ENCODE peak calls at places on chromosomes 13 and 19, in five cellular contexts. One of them, this sample, is unnamed.

GRCh38 chr13:112965573-112966115 is 3.4 kb upstream of the MCF2L start:
- DNase-seq in H1: no peak
- DNase-seq in GM12878: no peak
- DNase-seq in HepG2: no peak
- DNase-seq in K562: no peak
- DNase-seq in this sample: no peak

GRCh38 chr13:108225440-108225839 is 7.2 kb downstream of the ABHD13 start:
- DNase-seq in H1: no peak
- DNase-seq in HepG2: no peak
- DNase-seq in GM12878: no peak
- DNase-seq in K562: no peak
- DNase-seq in this sample: no peak

GRCh38 chr13:39273953-39274352 is 235.7 kb downstream of the NHLRC3 start:
- DNase-seq in K562: no peak
- DNase-seq in HepG2: no peak
- DNase-seq in GM12878: no peak
- DNase-seq in H1: no peak
- DNase-seq in this sample: no peak

GRCh38 chr13:113758651-113759524 is at the start of gene TMEM255B:
- DNase-seq in HepG2: no peak
- DNase-seq in GM12878: no peak
- DNase-seq in K562: peak; percentile 92
- DNase-seq in H1: peak; percentile 89
- DNase-seq in this sample: peak; percentile 10

GRCh38 chr19:19823916-19824315 is 2.4 kb upstream of the ZNF506 start:
- DNase-seq in HepG2: no peak
- DNase-seq in H1: no peak
- DNase-seq in K562: no peak
- DNase-seq in GM12878: peak; percentile 52
- DNase-seq in this sample: no peak

GRCh38 chr19:4555657-4556561 is 3.6 kb downstream of the SEMA6B start:
- DNase-seq in K562: peak; percentile 93
- DNase-seq in H1: peak; percentile 79
- DNase-seq in GM12878: no peak
- DNase-seq in HepG2: no peak
- DNase-seq in this sample: peak; percentile 43

GRCh38 chr13:101289764-101290163 is 126.5 kb downstream of the NALCN start:
- DNase-seq in HepG2: no peak
- DNase-seq in GM12878: no peak
- DNase-seq in H1: peak; percentile 67
- DNase-seq in K562: no peak
- DNase-seq in this sample: no peak

GRCh38 chr13:45133396-45134118 is 13.2 kb downstream of the GTF2F2 start:
- DNase-seq in GM12878: no peak
- DNase-seq in HepG2: no peak
- DNase-seq in K562: no peak
- DNase-seq in H1: no peak
- DNase-seq in this sample: peak; percentile 23

GRCh38 chr19:32969549-32969948 is 2.2 kb downstream of the CEP89 start:
- DNase-seq in K562: no peak
- DNase-seq in GM12878: no peak
- DNase-seq in HepG2: no peak
- DNase-seq in H1: no peak
- DNase-seq in this sample: no peak

GRCh38 chr19:45978156-45978555 is 4.5 kb upstream of the NOVA2 start:
- DNase-seq in HepG2: no peak
- DNase-seq in GM12878: no peak
- DNase-seq in K562: no peak
- DNase-seq in H1: no peak
- DNase-seq in this sample: no peak

GRCh38 chr13:66809496-66809895 is 420.6 kb downstream of the PCDH9 start:
- DNase-seq in K562: no peak
- DNase-seq in H1: no peak
- DNase-seq in GM12878: no peak
- DNase-seq in HepG2: no peak
- DNase-seq in this sample: no peak

GRCh38 chr19:10478903-10479384 is 24.2 kb downstream of the KEAP1 start:
- DNase-seq in H1: peak; percentile 89
- DNase-seq in K562: peak; percentile 91
- DNase-seq in GM12878: no peak
- DNase-seq in HepG2: peak; percentile 31
- DNase-seq in this sample: peak; percentile 80

GRCh38 chr19:47701717-47702552 is 11.3 kb upstream of the EHD2 start:
- DNase-seq in H1: no peak
- DNase-seq in K562: no peak
- DNase-seq in HepG2: no peak
- DNase-seq in GM12878: no peak
- DNase-seq in this sample: no peak

GRCh38 chr19:11673608-11674041 is 65.1 kb downstream of the ZNF823 start:
- DNase-seq in GM12878: no peak
- DNase-seq in HepG2: peak; percentile 68
- DNase-seq in K562: peak; percentile 28
- DNase-seq in H1: peak; percentile 80
- DNase-seq in this sample: no peak

GRCh38 chr13:108933061-108933460 is 303.6 kb downstream of the MYO16 start:
- DNase-seq in HepG2: no peak
- DNase-seq in GM12878: no peak
- DNase-seq in K562: no peak
- DNase-seq in H1: no peak
- DNase-seq in this sample: no peak

GRCh38 chr19:35379992-35380391 is 9.1 kb downstream of the GPR42 start:
- DNase-seq in GM12878: no peak
- DNase-seq in HepG2: peak; percentile 35
- DNase-seq in K562: peak; percentile 24
- DNase-seq in H1: no peak
- DNase-seq in this sample: no peak

GRCh38 chr13:44403720-44404063 is 30.1 kb downstream of the SERP2 start:
- DNase-seq in K562: no peak
- DNase-seq in H1: no peak
- DNase-seq in GM12878: no peak
- DNase-seq in HepG2: no peak
- DNase-seq in this sample: no peak

GRCh38 chr19:14952767-14953166 is 11.5 kb downstream of the OR7C2 start:
- DNase-seq in K562: no peak
- DNase-seq in GM12878: no peak
- DNase-seq in H1: no peak
- DNase-seq in HepG2: no peak
- DNase-seq in this sample: no peak

GRCh38 chr13:110616103-110617101 is 1.1 kb downstream of the NAXD start:
- DNase-seq in H1: peak; percentile 69
- DNase-seq in K562: peak; percentile 49
- DNase-seq in GM12878: no peak
- DNase-seq in HepG2: peak; percentile 26
- DNase-seq in this sample: peak; percentile 27

GRCh38 chr19:944171-944567 is 18.3 kb downstream of the ARID3A start:
- DNase-seq in H1: no peak
- DNase-seq in GM12878: no peak
- DNase-seq in HepG2: no peak
- DNase-seq in K562: peak; percentile 88
- DNase-seq in this sample: no peak

GRCh38 chr13:111853146-111853545 is 213.8 kb upstream of the SOX1 start:
- DNase-seq in HepG2: no peak
- DNase-seq in H1: peak; percentile 31
- DNase-seq in K562: no peak
- DNase-seq in GM12878: no peak
- DNase-seq in this sample: no peak

GRCh38 chr19:46080561-46080960 is 39.8 kb upstream of the IGFL4 start:
- DNase-seq in GM12878: no peak
- DNase-seq in K562: no peak
- DNase-seq in HepG2: no peak
- DNase-seq in H1: no peak
- DNase-seq in this sample: no peak

GRCh38 chr13:108962652-108963051 is 333.2 kb downstream of the MYO16 start:
- DNase-seq in GM12878: no peak
- DNase-seq in K562: no peak
- DNase-seq in HepG2: no peak
- DNase-seq in H1: no peak
- DNase-seq in this sample: no peak

GRCh38 chr19:16025108-16026101 is 50.9 kb upstream of the TPM4 start:
- DNase-seq in K562: peak; percentile 50
- DNase-seq in HepG2: peak; percentile 61
- DNase-seq in GM12878: no peak
- DNase-seq in H1: no peak
- DNase-seq in this sample: peak; percentile 56

GRCh38 chr19:17950310-17951150 is 16.4 kb upstream of the KCNN1 start:
- DNase-seq in HepG2: no peak
- DNase-seq in H1: peak; percentile 70
- DNase-seq in K562: peak; percentile 45
- DNase-seq in GM12878: no peak
- DNase-seq in this sample: no peak

GRCh38 chr19:44557933-44558332 is 28.5 kb upstream of the CEACAM20 start:
- DNase-seq in GM12878: no peak
- DNase-seq in K562: no peak
- DNase-seq in HepG2: no peak
- DNase-seq in H1: no peak
- DNase-seq in this sample: no peak

GRCh38 chr13:30880151-30880551 is 25.9 kb upstream of the MEDAG start:
- DNase-seq in H1: no peak
- DNase-seq in GM12878: no peak
- DNase-seq in HepG2: no peak
- DNase-seq in K562: no peak
- DNase-seq in this sample: no peak

GRCh38 chr19:54806516-54806838 is 3.1 kb downstream of the KIR2DL4 start:
- DNase-seq in H1: no peak
- DNase-seq in GM12878: no peak
- DNase-seq in K562: no peak
- DNase-seq in HepG2: no peak
- DNase-seq in this sample: no peak

GRCh38 chr19:40768936-40769335 is 6.4 kb upstream of the MIA start:
- DNase-seq in K562: no peak
- DNase-seq in H1: no peak
- DNase-seq in HepG2: no peak
- DNase-seq in GM12878: no peak
- DNase-seq in this sample: no peak

GRCh38 chr19:36674201-36674600 is 7.6 kb upstream of the ZNF461 start:
- DNase-seq in HepG2: no peak
- DNase-seq in K562: no peak
- DNase-seq in H1: no peak
- DNase-seq in GM12878: no peak
- DNase-seq in this sample: no peak

GRCh38 chr19:54429545-54430227 is 14.4 kb downstream of the TTYH1 start:
- DNase-seq in HepG2: no peak
- DNase-seq in GM12878: no peak
- DNase-seq in K562: no peak
- DNase-seq in H1: peak; percentile 59
- DNase-seq in this sample: no peak

GRCh38 chr13:21360463-21360862 is 98.6 kb downstream of the ZDHHC20 start:
- DNase-seq in K562: no peak
- DNase-seq in GM12878: no peak
- DNase-seq in H1: peak; percentile 24
- DNase-seq in HepG2: no peak
- DNase-seq in this sample: no peak

GRCh38 chr13:21361123-21361522 is 98.0 kb downstream of the ZDHHC20 start:
- DNase-seq in H1: peak; percentile 7
- DNase-seq in K562: no peak
- DNase-seq in HepG2: no peak
- DNase-seq in GM12878: no peak
- DNase-seq in this sample: no peak

GRCh38 chr13:21364357-21364756 is 94.7 kb downstream of the ZDHHC20 start:
- DNase-seq in GM12878: no peak
- DNase-seq in HepG2: no peak
- DNase-seq in H1: no peak
- DNase-seq in K562: no peak
- DNase-seq in this sample: no peak

GRCh38 chr13:21361706-21362105 is 97.4 kb downstream of the ZDHHC20 start:
- DNase-seq in HepG2: no peak
- DNase-seq in H1: no peak
- DNase-seq in GM12878: no peak
- DNase-seq in K562: no peak
- DNase-seq in this sample: no peak

DNA sequence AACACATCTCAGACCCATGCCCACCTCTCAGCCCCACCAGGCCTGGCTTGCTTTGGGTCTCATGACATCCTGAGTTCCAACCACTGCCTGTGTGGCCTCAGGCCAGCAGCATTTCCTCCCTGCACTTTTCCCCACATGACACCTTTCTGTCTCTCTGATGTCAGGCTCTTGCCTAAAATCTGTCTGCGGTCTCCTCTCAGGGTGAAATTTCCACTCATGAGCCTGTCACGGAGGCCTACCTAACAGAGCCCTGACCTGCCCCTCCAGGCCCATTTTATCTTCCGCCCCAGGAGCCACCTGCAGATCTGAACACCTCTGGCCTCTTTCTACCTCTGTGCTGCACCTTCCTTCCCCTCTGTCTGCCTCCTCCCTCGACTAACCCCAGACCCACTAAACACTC is 93.5 kb downstream of the ZDHHC20 start:
- DNase-seq in H1: no peak
- DNase-seq in HepG2: no peak
- DNase-seq in GM12878: no peak
- DNase-seq in K562: no peak
- DNase-seq in this sample: no peak
- TF ChIP-seq SRF in H1: no peak
- TF ChIP-seq SRF in HepG2: no peak
- TF ChIP-seq SRF in GM12878: no peak
- TF ChIP-seq SRF in K562: no peak
- TF ChIP-seq SRF in this sample: no peak

GRCh38 chr19:7772752-7773291 is 9.8 kb downstream of the CLEC4M start:
- DNase-seq in H1: no peak
- DNase-seq in K562: no peak
- DNase-seq in HepG2: no peak
- DNase-seq in GM12878: peak; percentile 68
- DNase-seq in this sample: no peak
- TF ChIP-seq SRF in H1: no peak
- TF ChIP-seq SRF in K562: no peak
- TF ChIP-seq SRF in HepG2: no peak
- TF ChIP-seq SRF in GM12878: no peak
- TF ChIP-seq SRF in this sample: no peak

DNA sequence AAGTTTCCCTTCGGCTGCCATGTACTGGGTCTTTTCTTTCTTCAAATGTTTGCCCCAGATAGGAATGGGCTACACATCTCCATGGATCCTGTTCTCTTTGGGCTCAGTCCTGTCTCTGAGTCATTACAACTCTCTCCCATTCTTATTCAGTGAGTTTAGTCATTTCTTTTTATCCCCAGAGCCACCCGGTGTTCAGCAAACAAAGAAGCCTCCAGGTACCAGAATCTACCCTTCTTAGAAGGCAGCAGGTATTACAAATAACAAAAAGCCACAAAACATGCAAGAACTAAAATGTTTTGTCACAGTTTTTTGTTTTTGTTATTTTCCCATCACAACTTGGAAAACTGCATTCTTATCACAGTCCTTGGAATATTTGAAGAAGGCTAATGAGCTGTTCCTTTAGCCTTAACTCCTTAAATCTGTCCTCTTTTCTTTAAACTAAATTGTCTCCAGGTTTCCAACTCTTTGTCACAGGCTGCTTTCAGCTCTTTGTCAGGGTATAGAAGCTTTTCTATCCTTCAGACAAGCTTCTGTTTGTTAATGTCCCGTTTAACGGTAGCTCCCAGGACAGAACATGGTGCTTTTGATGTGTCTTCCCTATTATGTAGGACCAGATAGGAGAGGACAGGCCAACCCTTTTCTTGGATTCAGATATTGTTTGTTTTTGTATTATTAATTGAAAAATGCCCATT is 215.5 kb upstream of the HTR2A start:
- DNase-seq in K562: peak; percentile 14
- DNase-seq in H1: no peak
- DNase-seq in HepG2: no peak
- DNase-seq in GM12878: no peak
- DNase-seq in this sample: no peak
- TF ChIP-seq SRF in K562: no peak
- TF ChIP-seq SRF in H1: no peak
- TF ChIP-seq SRF in HepG2: no peak
- TF ChIP-seq SRF in GM12878: no peak
- TF ChIP-seq SRF in this sample: no peak

GRCh38 chr13:20716951-20717350 is 13.5 kb downstream of the IL17D start:
- DNase-seq in HepG2: no peak
- DNase-seq in K562: no peak
- DNase-seq in GM12878: no peak
- DNase-seq in H1: no peak
- DNase-seq in this sample: no peak
- TF ChIP-seq SRF in HepG2: no peak
- TF ChIP-seq SRF in K562: no peak
- TF ChIP-seq SRF in GM12878: no peak
- TF ChIP-seq SRF in H1: no peak
- TF ChIP-seq SRF in this sample: no peak

This sample was measured in HCT116.